ENCODE peak calls at places on chromosomes 7 and 10, in four cellular contexts. H is NCI-H1092 treated with DMSO at 0.1 percent for 48 hours, G is HFF-Myc, W is NCI-H460. N is an unnamed sample.

GRCh38 chr7:132355048-132355447 is 221.2 kb downstream of the PLXNA4 start:
- DNase-seq in H (no peak), G (no peak), W (no peak), N (no peak)

GRCh38 chr10:79051766-79052165 is 17.0 kb upstream of the ZMIZ1 start:
- DNase-seq in H (no peak), G (no peak), W (no peak), N (no peak)

GRCh38 chr10:79431891-79432831 is 13.3 kb downstream of the ZCCHC24 start:
- DNase-seq in H (no peak), G (no peak), W (no peak), N (no peak)

GRCh38 chr10:34544400-34544799 is 270.7 kb downstream of the PARD3 start:
- DNase-seq in H (no peak), G (no peak), W (no peak), N (no peak)

GRCh38 chr7:109386959-109387358 is 817.3 kb downstream of the DNAJB9 start:
- DNase-seq in H (no peak), G (no peak), W (no peak), N (no peak)

GRCh38 chr10:124655191-124656112 is 88.7 kb downstream of the FAM53B start:
- DNase-seq in H (no peak), G (no peak), W (no peak), N (no peak)

GRCh38 chr10:91635401-91636400 is 2.8 kb upstream of the PPP1R3C start:
- DNase-seq in H (peak; percentile 44), G (peak; percentile 77), W (peak; percentile 92), N (peak; percentile 76)

GRCh38 chr10:13505040-13505680 is 23.7 kb downstream of the BEND7 start:
- DNase-seq in H (no peak), G (no peak), W (no peak), N (no peak)

GRCh38 chr7:32250494-32251260 is 180.5 kb upstream of the PDE1C start:
- DNase-seq in H (no peak), G (no peak), W (no peak), N (no peak)

GRCh38 chr10:113035724-113036312 is 85.8 kb downstream of the TCF7L2 start:
- DNase-seq in H (no peak), G (no peak), W (no peak), N (no peak)

GRCh38 chr7:142908290-142908689 is 22.7 kb upstream of the TRPV6 start:
- DNase-seq in H (no peak), G (no peak), W (no peak), N (no peak)

GRCh38 chr7:157870644-157871290 is 534.0 kb downstream of the DNAJB6 start:
- DNase-seq in H (no peak), G (no peak), W (no peak), N (no peak)

GRCh38 chr7:74083928-74084721 is 521 bp downstream of the LIMK1 start:
- DNase-seq in H (peak; percentile 66), G (no peak), W (no peak), N (peak; percentile 42)

GRCh38 chr7:128929201-128929808 is 8.4 kb upstream of the IRF5 start:
- DNase-seq in H (no peak), G (no peak), W (no peak), N (no peak)

GRCh38 chr10:11377267-11377666 is 234.2 kb downstream of the USP6NL start:
- DNase-seq in H (no peak), G (no peak), W (no peak), N (no peak)

GRCh38 chr10:132608511-132609195 is 71.1 kb downstream of the INPP5A start:
- DNase-seq in H (no peak), G (no peak), W (no peak), N (no peak)

GRCh38 chr7:104767826-104768536 is 246.0 kb upstream of the KMT2E start:
- DNase-seq in H (no peak), G (no peak), W (no peak), N (no peak)

GRCh38 chr10:6049031-6049400 is 13.2 kb downstream of the IL2RA start:
- DNase-seq in H (no peak), G (no peak), W (no peak), N (no peak)

GRCh38 chr7:5012985-5013384 is 32.7 kb upstream of the RBAK start:
- DNase-seq in H (no peak), G (no peak), W (no peak), N (no peak)

GRCh38 chr7:70446448-70447143 is 685.3 kb upstream of the GALNT17 start:
- DNase-seq in H (no peak), G (no peak), W (no peak), N (no peak)

GRCh38 chr7:81725496-81726117 is 44.2 kb downstream of the HGF start:
- DNase-seq in H (no peak), G (peak; percentile 89), W (no peak), N (no peak)

GRCh38 chr7:2168612-2169312 is 64.0 kb downstream of the MAD1L1 start:
- DNase-seq in H (no peak), G (no peak), W (no peak), N (no peak)

GRCh38 chr10:49139866-49140195 is 6.0 kb upstream of the FAM170B start:
- DNase-seq in H (no peak), G (peak; percentile 79), W (no peak), N (peak; percentile 13)

GRCh38 chr7:35035511-35035921 is 1.8 kb downstream of the DPY19L1 start:
- DNase-seq in H (peak; percentile 78), G (no peak), W (peak; percentile 50), N (no peak)

GRCh38 chr7:82615527-82615926 is 171.9 kb upstream of the CACNA2D1 start:
- DNase-seq in H (no peak), G (no peak), W (no peak), N (no peak)

GRCh38 chr7:71735961-71736556 is 604.1 kb downstream of the GALNT17 start:
- DNase-seq in H (peak; percentile 37), G (peak; percentile 11), W (peak; percentile 72), N (peak; percentile 79)

GRCh38 chr7:74306737-74307469 is 17.7 kb downstream of the CLIP2 start:
- DNase-seq in H (no peak), G (no peak), W (no peak), N (peak; percentile 26)

GRCh38 chr7:73978681-73979563 is 49.1 kb upstream of the ELN start:
- DNase-seq in H (no peak), G (no peak), W (peak; percentile 13), N (peak; percentile 73)

GRCh38 chr7:131688738-131689661 is 132.6 kb upstream of the PODXL start:
- DNase-seq in H (peak; percentile 60), G (peak; percentile 29), W (peak; percentile 68), N (peak; percentile 50)

GRCh38 chr10:32982293-32982709 is 24.3 kb upstream of the ITGB1 start:
- DNase-seq in H (no peak), G (no peak), W (no peak), N (peak; percentile 74)

GRCh38 chr7:121102619-121103018 is 114.1 kb downstream of the CPED1 start:
- DNase-seq in H (no peak), G (no peak), W (no peak), N (peak; percentile 86)

GRCh38 chr10:130961506-130962239 is 349.8 kb downstream of the TCERG1L start:
- DNase-seq in H (no peak), G (no peak), W (no peak), N (no peak)

GRCh38 chr10:4623200-4623599 is 202.8 kb upstream of the AKR1E2 start:
- DNase-seq in H (no peak), G (no peak), W (no peak), N (no peak)

GRCh38 chr10:47176903-47177860 is 122.8 kb upstream of the GDF10 start:
- DNase-seq in H (no peak), G (no peak), W (no peak), N (no peak)

GRCh38 chr7:44801890-44802289 is 5.4 kb downstream of the PPIA start:
- DNase-seq in H (no peak), G (no peak), W (no peak), N (peak; percentile 21)

GRCh38 chr10:113268186-113268585 is 284.7 kb upstream of the HABP2 start:
- DNase-seq in H (no peak), G (peak; percentile 73), W (no peak), N (no peak)

N was measured in trophoblast cell.